ENCODE peak calls at places on chromosome 2, in five cellular contexts. One of them, this sample, is unnamed.

GRCh38 chr2:48305569-48305968 is 224.4 kb upstream of the STON1 start:
- DNase-seq in spleen: no peak
- DNase-seq in HCT116: no peak
- DNase-seq in stomach: no peak
- DNase-seq in SK-N-MC: no peak
- DNase-seq in this sample: no peak

GRCh38 chr2:960064-960736 is 9.6 kb downstream of the SNTG2 start:
- DNase-seq in spleen: no peak
- DNase-seq in HCT116: no peak
- DNase-seq in stomach: no peak
- DNase-seq in SK-N-MC: no peak
- DNase-seq in this sample: peak; percentile 64

GRCh38 chr2:227817940-227818568 is 4.4 kb downstream of the CCL20 start:
- DNase-seq in spleen: peak; percentile 83
- DNase-seq in HCT116: peak; percentile 99
- DNase-seq in stomach: peak; percentile 90
- DNase-seq in SK-N-MC: peak; percentile 83
- DNase-seq in this sample: no peak

GRCh38 chr2:229223107-229223506 is 48.0 kb downstream of the PID1 start:
- DNase-seq in spleen: no peak
- DNase-seq in HCT116: no peak
- DNase-seq in stomach: no peak
- DNase-seq in SK-N-MC: no peak
- DNase-seq in this sample: no peak

GRCh38 chr2:239361311-239361642 is 39.5 kb downstream of the HDAC4 start:
- DNase-seq in spleen: no peak
- DNase-seq in HCT116: no peak
- DNase-seq in stomach: no peak
- DNase-seq in SK-N-MC: no peak
- DNase-seq in this sample: no peak

GRCh38 chr2:100983684-100984310 is 18.3 kb upstream of the RPL31 start:
- DNase-seq in spleen: no peak
- DNase-seq in HCT116: no peak
- DNase-seq in stomach: no peak
- DNase-seq in SK-N-MC: no peak
- DNase-seq in this sample: no peak

GRCh38 chr2:241703128-241703604 is 1.3 kb downstream of the ING5 start:
- DNase-seq in spleen: no peak
- DNase-seq in HCT116: no peak
- DNase-seq in stomach: peak; percentile 30
- DNase-seq in SK-N-MC: no peak
- DNase-seq in this sample: no peak

GRCh38 chr2:98457045-98457696 is 12.5 kb downstream of the INPP4A start:
- DNase-seq in spleen: no peak
- DNase-seq in HCT116: no peak
- DNase-seq in stomach: no peak
- DNase-seq in SK-N-MC: no peak
- DNase-seq in this sample: no peak

GRCh38 chr2:54560146-54560881 is 104.2 kb downstream of the SPTBN1 start:
- DNase-seq in spleen: peak; percentile 82
- DNase-seq in HCT116: no peak
- DNase-seq in stomach: no peak
- DNase-seq in SK-N-MC: no peak
- DNase-seq in this sample: no peak

GRCh38 chr2:102809291-102810189 is 47.7 kb downstream of the TMEM182 start:
- DNase-seq in spleen: no peak
- DNase-seq in HCT116: no peak
- DNase-seq in stomach: no peak
- DNase-seq in SK-N-MC: no peak
- DNase-seq in this sample: no peak

GRCh38 chr2:32377928-32378327 is 21.1 kb downstream of the BIRC6 start:
- DNase-seq in spleen: no peak
- DNase-seq in HCT116: no peak
- DNase-seq in stomach: no peak
- DNase-seq in SK-N-MC: no peak
- DNase-seq in this sample: no peak

GRCh38 chr2:65228249-65228750 is 669 bp downstream of the ACTR2 start:
- DNase-seq in spleen: no peak
- DNase-seq in HCT116: no peak
- DNase-seq in stomach: no peak
- DNase-seq in SK-N-MC: peak; percentile 14
- DNase-seq in this sample: no peak

GRCh38 chr2:226002438-226002837 is 602.9 kb downstream of the NYAP2 start:
- DNase-seq in spleen: no peak
- DNase-seq in HCT116: peak; percentile 46
- DNase-seq in stomach: no peak
- DNase-seq in SK-N-MC: no peak
- DNase-seq in this sample: no peak

GRCh38 chr2:206198677-206199076 is 39.0 kb downstream of the EEF1B2 start:
- DNase-seq in spleen: no peak
- DNase-seq in HCT116: no peak
- DNase-seq in stomach: no peak
- DNase-seq in SK-N-MC: no peak
- DNase-seq in this sample: no peak

GRCh38 chr2:121483021-121483420 is 47.7 kb upstream of the RNU4ATAC start:
- DNase-seq in spleen: no peak
- DNase-seq in HCT116: no peak
- DNase-seq in stomach: no peak
- DNase-seq in SK-N-MC: no peak
- DNase-seq in this sample: no peak

GRCh38 chr2:220811952-220812570 is 760.0 kb downstream of the EPHA4 start:
- DNase-seq in spleen: no peak
- DNase-seq in HCT116: no peak
- DNase-seq in stomach: no peak
- DNase-seq in SK-N-MC: no peak
- DNase-seq in this sample: no peak

GRCh38 chr2:168426861-168427260 is 29.2 kb upstream of the CERS6 start:
- DNase-seq in spleen: no peak
- DNase-seq in HCT116: no peak
- DNase-seq in stomach: no peak
- DNase-seq in SK-N-MC: no peak
- DNase-seq in this sample: no peak

GRCh38 chr2:16238001-16238755 is 297.8 kb downstream of the MYCN start:
- DNase-seq in spleen: peak; percentile 34
- DNase-seq in HCT116: no peak
- DNase-seq in stomach: no peak
- DNase-seq in SK-N-MC: no peak
- DNase-seq in this sample: no peak

GRCh38 chr2:217906787-217907186 is 96.0 kb downstream of the TNS1 start:
- DNase-seq in spleen: no peak
- DNase-seq in HCT116: no peak
- DNase-seq in stomach: no peak
- DNase-seq in SK-N-MC: no peak
- DNase-seq in this sample: no peak

GRCh38 chr2:124032799-124033198 is 7.7 kb downstream of the CNTNAP5 start:
- DNase-seq in spleen: no peak
- DNase-seq in HCT116: no peak
- DNase-seq in stomach: no peak
- DNase-seq in SK-N-MC: no peak
- DNase-seq in this sample: no peak

GRCh38 chr2:239227661-239228371 is 173.0 kb downstream of the HDAC4 start:
- DNase-seq in spleen: peak; percentile 75
- DNase-seq in HCT116: no peak
- DNase-seq in stomach: peak; percentile 26
- DNase-seq in SK-N-MC: no peak
- DNase-seq in this sample: no peak

GRCh38 chr2:157334797-157335196 is 9.2 kb upstream of the ERMN start:
- DNase-seq in spleen: no peak
- DNase-seq in HCT116: no peak
- DNase-seq in stomach: no peak
- DNase-seq in SK-N-MC: no peak
- DNase-seq in this sample: no peak

GRCh38 chr2:36753706-36754221 is 57.3 kb downstream of the VIT start:
- DNase-seq in spleen: no peak
- DNase-seq in HCT116: no peak
- DNase-seq in stomach: no peak
- DNase-seq in SK-N-MC: no peak
- DNase-seq in this sample: no peak

GRCh38 chr2:104858325-104858978 is 4.5 kb downstream of the POU3F3 start:
- DNase-seq in spleen: no peak
- DNase-seq in HCT116: no peak
- DNase-seq in stomach: no peak
- DNase-seq in SK-N-MC: no peak
- DNase-seq in this sample: no peak

GRCh38 chr2:104856086-104856972 is 2.4 kb downstream of the POU3F3 start:
- DNase-seq in spleen: peak; percentile 76
- DNase-seq in HCT116: no peak
- DNase-seq in stomach: no peak
- DNase-seq in SK-N-MC: no peak
- DNase-seq in this sample: peak; percentile 88

GRCh38 chr2:104855174-104856085 is 1.5 kb downstream of the POU3F3 start:
- DNase-seq in spleen: no peak
- DNase-seq in HCT116: no peak
- DNase-seq in stomach: no peak
- DNase-seq in SK-N-MC: no peak
- DNase-seq in this sample: peak; percentile 60

GRCh38 chr2:104857262-104858221 is 3.6 kb downstream of the POU3F3 start:
- DNase-seq in spleen: no peak
- DNase-seq in HCT116: no peak
- DNase-seq in stomach: no peak
- DNase-seq in SK-N-MC: no peak
- DNase-seq in this sample: no peak

GRCh38 chr2:104856973-104857261 is 3.0 kb downstream of the POU3F3 start:
- DNase-seq in spleen: no peak
- DNase-seq in HCT116: no peak
- DNase-seq in stomach: no peak
- DNase-seq in SK-N-MC: no peak
- DNase-seq in this sample: no peak
- H3K4me3 ChIP-seq in spleen: peak overlapping the region; percentile 23
- H3K4me3 ChIP-seq in HCT116: no peak overlapping the region
- H3K4me3 ChIP-seq in stomach: no peak overlapping the region
- H3K4me3 ChIP-seq in SK-N-MC: no peak overlapping the region
- H3K4me3 ChIP-seq in this sample: peak overlapping the region; percentile 27

GRCh38 chr2:71004857-71005256 is 10.2 kb upstream of the TEX261 start:
- DNase-seq in spleen: peak; percentile 38
- DNase-seq in HCT116: no peak
- DNase-seq in stomach: no peak
- DNase-seq in SK-N-MC: no peak
- DNase-seq in this sample: no peak

GRCh38 chr2:71006955-71007799 is 12.5 kb upstream of the TEX261 start:
- DNase-seq in spleen: peak; percentile 53
- DNase-seq in HCT116: no peak
- DNase-seq in stomach: no peak
- DNase-seq in SK-N-MC: no peak
- DNase-seq in this sample: peak; percentile 88

GRCh38 chr2:71004356-71004755 is 9.7 kb upstream of the TEX261 start:
- DNase-seq in spleen: no peak
- DNase-seq in HCT116: no peak
- DNase-seq in stomach: no peak
- DNase-seq in SK-N-MC: no peak
- DNase-seq in this sample: no peak

GRCh38 chr2:71005271-71006202 is 10.9 kb upstream of the TEX261 start:
- DNase-seq in spleen: peak; percentile 41
- DNase-seq in HCT116: no peak
- DNase-seq in stomach: no peak
- DNase-seq in SK-N-MC: no peak
- DNase-seq in this sample: peak; percentile 74

GRCh38 chr2:71006287-71006686 is 11.6 kb upstream of the TEX261 start:
- DNase-seq in spleen: peak; percentile 20
- DNase-seq in HCT116: no peak
- DNase-seq in stomach: no peak
- DNase-seq in SK-N-MC: no peak
- DNase-seq in this sample: no peak
- TF ChIP-seq POLR2AphosphoS5 in spleen: no peak
- TF ChIP-seq POLR2AphosphoS5 in HCT116: no peak
- TF ChIP-seq POLR2AphosphoS5 in stomach: no peak
- TF ChIP-seq POLR2AphosphoS5 in SK-N-MC: no peak
- TF ChIP-seq POLR2AphosphoS5 in this sample: no peak

DNA sequence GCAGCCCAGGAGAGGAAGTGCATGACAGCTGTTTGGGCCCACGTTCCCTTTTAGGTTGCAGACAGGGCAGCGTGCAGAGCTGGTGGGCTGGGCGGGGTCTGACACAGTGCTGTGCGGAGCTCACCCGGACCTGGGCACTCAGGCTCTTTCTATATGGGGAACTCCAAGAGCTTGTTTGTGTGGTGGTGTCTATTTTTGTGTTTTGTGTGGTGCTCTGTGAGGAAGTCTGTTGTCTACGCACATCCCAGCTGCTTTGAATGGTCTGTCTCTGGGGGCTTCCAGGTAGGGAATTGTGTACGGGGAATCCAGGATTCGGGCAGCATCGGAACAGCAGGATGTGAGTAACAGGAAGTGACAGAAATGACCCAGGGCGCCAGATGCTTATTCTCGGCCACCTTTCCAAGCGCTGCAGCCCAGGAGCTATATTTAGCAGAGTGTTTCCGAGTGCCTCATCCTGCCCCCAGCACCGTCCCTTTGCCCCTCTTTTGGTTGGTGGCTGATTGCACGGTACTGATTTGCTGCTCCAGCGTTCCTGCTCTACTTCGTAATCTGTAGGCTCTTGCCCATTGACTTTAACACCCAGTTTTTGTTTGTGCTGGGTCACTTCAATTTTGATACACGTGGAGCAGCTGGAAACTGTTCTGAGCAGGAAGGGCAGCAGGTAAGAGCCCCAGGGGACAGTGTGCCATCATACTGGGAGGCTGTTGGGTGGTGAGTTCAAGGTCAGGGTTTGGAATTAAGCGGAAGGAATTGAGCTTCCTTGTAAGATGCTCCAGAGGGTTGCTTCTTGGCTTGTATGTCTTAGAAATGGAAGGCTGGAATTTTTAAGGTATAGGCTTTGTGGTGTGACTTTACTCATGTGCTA is 64.7 kb downstream of the DGKD start:
- DNase-seq in spleen: peak; percentile 91
- DNase-seq in HCT116: peak; percentile 37
- DNase-seq in stomach: peak; percentile 65
- DNase-seq in SK-N-MC: no peak
- DNase-seq in this sample: peak; percentile 90
- H3K4me3 ChIP-seq in spleen: peak overlapping the region; percentile 17
- H3K4me3 ChIP-seq in HCT116: peak overlapping the region; percentile 65
- H3K4me3 ChIP-seq in stomach: peak overlapping the region; percentile 38
- H3K4me3 ChIP-seq in SK-N-MC: no peak overlapping the region
- H3K4me3 ChIP-seq in this sample: peak overlapping the region; percentile 16

DNA sequence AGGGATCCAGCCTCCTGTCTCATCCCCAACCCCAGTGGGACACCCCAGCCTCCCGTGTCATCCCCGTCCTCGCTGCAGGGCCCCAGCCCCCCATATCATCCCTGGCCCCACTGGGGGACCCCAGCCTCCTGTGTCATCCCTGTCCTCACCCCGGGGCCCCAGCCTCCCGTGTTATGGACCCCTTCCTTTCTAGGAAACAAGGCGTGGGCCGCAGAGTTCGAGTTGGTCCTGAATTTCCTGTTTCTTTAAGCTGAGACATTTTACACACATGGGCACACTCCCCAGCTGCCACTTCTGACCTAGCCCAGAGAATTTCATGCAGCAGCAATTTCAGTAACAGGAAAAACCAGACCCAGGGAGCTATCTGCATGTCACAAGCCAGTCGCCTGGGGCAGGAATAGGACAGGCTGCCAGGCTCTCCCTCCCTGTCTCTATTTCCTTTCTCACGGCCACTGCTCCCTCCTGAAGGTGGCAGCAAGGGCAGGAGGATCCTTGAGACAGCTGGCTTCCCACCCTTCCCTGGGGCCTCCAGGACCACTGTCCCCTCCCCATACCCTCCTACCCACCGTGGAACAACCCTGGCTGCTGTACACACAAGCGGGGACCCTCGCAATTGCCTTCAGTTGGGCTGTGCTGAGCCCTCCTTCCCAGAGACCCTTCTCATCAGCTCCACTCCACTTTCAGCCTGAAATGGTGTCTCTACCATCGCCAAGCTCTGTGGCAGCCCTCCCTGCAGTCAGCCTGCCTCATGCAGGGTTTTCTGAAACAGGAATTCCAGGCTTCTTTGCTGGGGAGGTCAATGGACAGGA is 141.9 kb upstream of the ID2 start:
- DNase-seq in spleen: peak; percentile 78
- DNase-seq in HCT116: no peak
- DNase-seq in stomach: peak; percentile 68
- DNase-seq in SK-N-MC: no peak
- DNase-seq in this sample: no peak
- TF ChIP-seq POLR2AphosphoS5 in spleen: peak; percentile 53
- TF ChIP-seq POLR2AphosphoS5 in HCT116: no peak
- TF ChIP-seq POLR2AphosphoS5 in stomach: peak; percentile 5
- TF ChIP-seq POLR2AphosphoS5 in SK-N-MC: no peak
- TF ChIP-seq POLR2AphosphoS5 in this sample: no peak